ENCODE peak calls at places on chromosomes 16 and 17, in eight cellular contexts. J is WERI-Rb-1, C is GM13977, Q is GM12865, O is progenitor cell of endocrine pancreas, A is astrocyte of the spinal cord, L is pancreas, R is fibroblast of villous mesenchyme. T is an unnamed sample.

GRCh38 chr16:610513-611381 is 20.0 kb upstream of the WFIKKN1 start:
- DNase-seq in J (peak), C (no peak), Q (no peak), O (no peak), A (peak), L (no peak), R (no peak), T (no peak)

GRCh38 chr17:44220211-44221071 is 966 bp upstream of the UBTF start:
- DNase-seq in J (peak), C (peak), Q (peak), O (peak), A (peak), L (peak), R (peak), T (peak)

GRCh38 chr17:41528959-41529353 is 848 bp upstream of the KRT19 start:
- DNase-seq in J (peak), C (no peak), Q (no peak), O (no peak), A (no peak), L (no peak), R (no peak), T (no peak)

GRCh38 chr16:78530283-78530682 is 430.8 kb downstream of the WWOX start:
- DNase-seq in J (no peak), C (no peak), Q (no peak), O (no peak), A (no peak), L (no peak), R (no peak), T (no peak)

GRCh38 chr16:83402160-83402794 is 405.5 kb upstream of the HSBP1 start:
- DNase-seq in J (no peak), C (no peak), Q (no peak), O (no peak), A (no peak), L (no peak), R (no peak), T (peak)

GRCh38 chr16:11799017-11799381 is 1.9 kb upstream of the ZC3H7A start:
- DNase-seq in J (peak), C (no peak), Q (no peak), O (no peak), A (no peak), L (no peak), R (no peak), T (no peak)

GRCh38 chr16:27823438-27823820 is 240.1 kb downstream of the GSG1L start:
- DNase-seq in J (no peak), C (no peak), Q (no peak), O (no peak), A (no peak), L (peak), R (no peak), T (no peak)

GRCh38 chr16:56866955-56867830 is 2.2 kb downstream of the SLC12A3 start:
- DNase-seq in J (peak), C (peak), Q (peak), O (peak), A (peak), L (no peak), R (peak), T (peak)

GRCh38 chr16:57607676-57608461 is 20.6 kb upstream of the ADGRG1 start:
- DNase-seq in J (no peak), C (no peak), Q (no peak), O (no peak), A (no peak), L (peak), R (no peak), T (peak)

GRCh38 chr17:19538095-19539039 is 4.7 kb downstream of the SLC47A1 start:
- DNase-seq in J (no peak), C (no peak), Q (no peak), O (no peak), A (no peak), L (peak), R (peak), T (no peak)

GRCh38 chr16:19020689-19021088 is 37.0 kb downstream of the TMC7 start:
- DNase-seq in J (no peak), C (no peak), Q (no peak), O (no peak), A (no peak), L (no peak), R (no peak), T (no peak)

GRCh38 chr16:27242868-27243590 is 25.5 kb downstream of the NSMCE1 start:
- DNase-seq in J (no peak), C (no peak), Q (no peak), O (no peak), A (peak), L (no peak), R (peak), T (peak)

GRCh38 chr17:74608511-74608910 is 15.0 kb downstream of the CD300E start:
- DNase-seq in J (peak), C (no peak), Q (no peak), O (no peak), A (no peak), L (no peak), R (no peak), T (no peak)

GRCh38 chr17:73308017-73308823 is 3.6 kb downstream of the CDC42EP4 start:
- DNase-seq in J (no peak), C (no peak), Q (no peak), O (no peak), A (peak), L (peak), R (peak), T (peak)

GRCh38 chr17:69508814-69509213 is 94.3 kb downstream of the MAP2K6 start:
- DNase-seq in J (no peak), C (no peak), Q (no peak), O (no peak), A (no peak), L (no peak), R (no peak), T (no peak)

GRCh38 chr17:17774009-17774881 is 62.5 kb downstream of the SREBF1 start:
- DNase-seq in J (no peak), C (no peak), Q (no peak), O (no peak), A (peak), L (peak), R (no peak), T (peak)

GRCh38 chr16:86566601-86566965 is at the start of gene FOXC2:
- DNase-seq in J (no peak), C (peak), Q (no peak), O (peak), A (peak), L (peak), R (peak), T (peak)
- TF ChIP-seq CTCF in J (no peak), C (no peak), Q (no peak), O (no peak), A (no peak), L (no peak), R (no peak), T (no peak)

DNA sequence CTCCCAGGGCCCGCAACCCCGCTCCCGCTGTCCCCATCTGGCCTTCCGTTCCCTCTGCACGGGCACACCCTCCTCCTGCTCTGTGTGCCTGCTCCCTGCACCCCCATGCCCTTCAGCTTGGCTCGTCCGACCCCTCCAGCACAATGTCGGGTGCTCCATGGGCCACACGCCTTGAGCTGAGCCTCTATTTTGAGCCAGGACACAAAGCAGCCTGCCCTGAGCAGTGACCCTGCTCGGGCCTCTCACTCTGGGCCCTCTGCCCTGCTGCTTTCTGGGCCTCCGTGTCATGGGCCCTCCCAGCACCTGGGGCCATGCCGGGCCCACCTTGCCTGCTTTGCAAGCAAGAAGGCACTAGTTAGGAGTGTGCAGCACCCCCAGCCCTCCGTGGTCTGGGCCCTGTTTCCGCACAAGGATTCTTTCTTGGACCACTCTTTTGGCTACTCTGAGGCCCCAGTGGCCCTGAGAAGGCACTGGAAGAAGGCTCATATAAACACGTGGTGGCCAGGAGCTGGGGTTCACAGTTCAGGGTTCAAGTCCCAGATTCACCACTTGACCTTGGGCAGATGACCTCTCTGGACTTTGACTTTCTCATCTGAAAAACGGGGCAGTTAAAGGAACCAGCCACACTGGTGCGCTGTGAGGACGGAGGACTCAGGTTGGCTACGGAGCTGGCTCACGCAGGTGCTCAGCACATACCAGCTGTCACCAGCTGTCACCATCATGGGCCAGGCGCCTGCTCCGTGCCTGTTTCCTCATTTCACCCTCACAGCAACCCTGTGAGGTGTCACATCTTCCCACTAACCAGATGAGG is 166.1 kb upstream of the GSE1 start:
- DNase-seq in J (peak), C (peak), Q (peak), O (no peak), A (no peak), L (no peak), R (no peak), T (no peak)
- TF ChIP-seq CTCF in J (no peak), C (peak), Q (no peak), O (no peak), A (no peak), L (no peak), R (no peak), T (no peak)

GRCh38 chr17:64019486-64020067 is 856 bp downstream of the ICAM2 start:
- DNase-seq in J (no peak), C (no peak), Q (no peak), O (no peak), A (no peak), L (no peak), R (no peak), T (no peak)

GRCh38 chr17:64016974-64017373 is 3.5 kb downstream of the ICAM2 start:
- DNase-seq in J (no peak), C (no peak), Q (no peak), O (no peak), A (no peak), L (no peak), R (no peak), T (no peak)

GRCh38 chr17:64015447-64015846 is 5.0 kb downstream of the ICAM2 start:
- DNase-seq in J (no peak), C (no peak), Q (no peak), O (no peak), A (no peak), L (no peak), R (no peak), T (no peak)

GRCh38 chr17:64016248-64016784 is 4.1 kb downstream of the ICAM2 start:
- DNase-seq in J (no peak), C (no peak), Q (peak), O (no peak), A (no peak), L (no peak), R (no peak), T (no peak)

DNA sequence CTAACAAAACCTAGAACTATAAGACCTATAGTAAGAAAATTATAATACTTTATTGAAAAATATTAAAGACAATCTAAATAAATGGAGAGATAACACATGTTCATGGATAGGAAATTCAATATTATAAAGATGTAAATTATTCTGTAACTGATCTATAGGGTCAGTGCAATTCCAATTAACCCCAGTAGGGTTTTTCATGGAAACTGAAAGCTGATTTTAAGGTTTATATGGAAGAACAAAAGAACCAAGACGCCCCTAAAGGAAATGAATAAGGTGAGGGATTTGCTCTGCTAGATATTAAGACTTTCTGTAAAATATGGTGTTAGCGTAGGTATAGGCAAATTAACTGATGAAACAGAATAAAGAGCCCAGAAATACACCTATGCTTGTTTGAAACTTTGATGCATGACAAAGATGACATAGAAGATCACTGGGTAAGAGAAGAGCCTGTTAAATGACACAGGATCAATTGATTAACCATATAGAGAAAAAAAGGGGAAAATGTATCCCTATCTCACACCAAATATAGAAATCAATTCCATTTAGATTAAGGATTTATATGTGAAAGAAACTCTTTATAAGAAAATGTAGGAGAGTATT is 3.0 kb downstream of the ICAM2 start:
- DNase-seq in J (no peak), C (no peak), Q (no peak), O (no peak), A (no peak), L (no peak), R (no peak), T (no peak)
- TF ChIP-seq CTCF in J (no peak), C (no peak), Q (peak), O (peak), A (peak), L (peak), R (peak), T (peak)

GRCh38 chr17:28807925-28808641 is 34.5 kb downstream of the FAM222B start:
- DNase-seq in J (no peak), C (no peak), Q (no peak), O (no peak), A (peak), L (no peak), R (peak), T (peak)
- TF ChIP-seq CTCF in J (no peak), C (no peak), Q (no peak), O (no peak), A (no peak), L (no peak), R (no peak), T (no peak)

GRCh38 chr16:69712277-69712676 is 14.1 kb downstream of the NQO1 start:
- DNase-seq in J (no peak), C (no peak), Q (no peak), O (no peak), A (no peak), L (no peak), R (no peak), T (no peak)

GRCh38 chr16:69711115-69711740 is 15.1 kb downstream of the NQO1 start:
- DNase-seq in J (no peak), C (no peak), Q (no peak), O (no peak), A (peak), L (peak), R (peak), T (peak)

GRCh38 chr16:69706975-69707340 is 19.4 kb downstream of the NQO1 start:
- DNase-seq in J (no peak), C (no peak), Q (no peak), O (no peak), A (no peak), L (no peak), R (no peak), T (no peak)

GRCh38 chr16:69707920-69708683 is 18.3 kb downstream of the NQO1 start:
- DNase-seq in J (no peak), C (no peak), Q (no peak), O (no peak), A (no peak), L (no peak), R (no peak), T (no peak)

GRCh38 chr16:69709456-69710084 is 16.8 kb downstream of the NQO1 start:
- DNase-seq in J (no peak), C (peak), Q (peak), O (no peak), A (peak), L (no peak), R (peak), T (peak)
- TF ChIP-seq CTCF in J (peak), C (peak), Q (peak), O (peak), A (peak), L (peak), R (peak), T (peak)

DNA sequence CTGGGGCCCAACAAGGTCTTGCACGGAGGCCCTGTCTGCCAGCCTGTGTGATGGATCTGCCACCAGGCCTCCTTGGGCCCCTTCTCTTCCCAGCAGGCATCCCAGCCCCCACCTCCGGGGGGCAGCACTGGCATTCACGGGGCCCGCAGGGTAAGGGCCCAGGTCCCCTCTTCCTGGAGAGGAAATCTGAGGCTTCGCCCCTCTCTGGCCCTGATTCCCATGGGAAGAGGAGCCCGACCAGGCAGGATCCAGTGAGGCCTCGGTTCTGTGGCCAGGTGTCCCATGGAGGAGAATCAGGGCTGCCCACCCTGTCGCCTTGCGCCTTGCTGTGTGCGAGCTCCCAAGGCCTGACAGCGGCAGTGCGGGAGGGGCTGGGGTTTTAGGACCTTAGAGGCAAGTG is 48.4 kb downstream of the PDPK1 start:
- DNase-seq in J (no peak), C (no peak), Q (no peak), O (no peak), A (no peak), L (no peak), R (no peak), T (no peak)
- TF ChIP-seq CTCF in J (peak), C (peak), Q (peak), O (no peak), A (peak), L (no peak), R (peak), T (no peak)

GRCh38 chr17:57368637-57369336 is 112.5 kb downstream of the MSI2 start:
- DNase-seq in J (no peak), C (no peak), Q (peak), O (no peak), A (no peak), L (no peak), R (no peak), T (no peak)
- TF ChIP-seq CTCF in J (no peak), C (peak), Q (no peak), O (no peak), A (no peak), L (no peak), R (no peak), T (no peak)

GRCh38 chr17:76547183-76547641 is 7.4 kb downstream of the PRCD start:
- DNase-seq in J (peak), C (peak), Q (peak), O (peak), A (peak), L (peak), R (peak), T (peak)
- TF ChIP-seq CTCF in J (peak), C (peak), Q (peak), O (peak), A (peak), L (peak), R (peak), T (peak)

T was measured in fibroblast of the aortic adventitia.